ENCODE peak calls at places on chromosomes 1 and 21, in nine cellular contexts. Q is GM12878, B is mesenchymal stem cell, L is GM23338, H is mammary epithelial cell, E is A549, S is neural progenitor cell, T is astrocyte, M is endothelial cell of umbilical vein. G is an unnamed sample.

GRCh38 chr1:105608713-105609112 is 1447.8 kb upstream of the PRMT6 start:
- DNase-seq in H (no peak), M (no peak), S (no peak), B (peak), L (peak), Q (no peak), E (no peak), T (no peak), G (no peak)

GRCh38 chr1:44031900-44032817 is 897 bp upstream of the SLC6A9 start:
- DNase-seq in T (no peak), H (peak), Q (no peak), L (peak), S (no peak), B (no peak), E (no peak), M (no peak), G (peak)

GRCh38 chr1:42173961-42174715 is 9.6 kb upstream of the GUCA2A start:
- DNase-seq in M (no peak), S (no peak), T (peak), L (no peak), E (no peak), H (peak), B (no peak), Q (no peak), G (peak)

GRCh38 chr1:34885405-34886247 is 26.1 kb upstream of the SMIM12 start:
- DNase-seq in L (peak), B (peak), S (peak), E (peak), M (peak), Q (no peak), H (no peak), T (peak), G (peak)

GRCh38 chr1:115807723-115808122 is 33.2 kb downstream of the NHLH2 start:
- DNase-seq in H (peak), S (peak), T (peak), M (peak), B (peak), Q (peak), L (peak), E (peak), G (no peak)

GRCh38 chr1:71650126-71650525 is 569.3 kb upstream of the ZRANB2 start:
- DNase-seq in Q (no peak), B (no peak), S (no peak), L (no peak), E (no peak), T (no peak), M (no peak), H (no peak), G (no peak)

GRCh38 chr1:63873751-63874150 is 99.9 kb downstream of the ROR1 start:
- DNase-seq in B (peak), S (no peak), Q (no peak), M (peak), L (no peak), T (peak), H (peak), E (no peak), G (peak)

GRCh38 chr1:213138892-213139291 is 87.9 kb downstream of the RPS6KC1 start:
- DNase-seq in S (no peak), T (peak), M (no peak), L (no peak), E (no peak), Q (no peak), B (peak), H (no peak), G (no peak)

GRCh38 chr1:8925406-8925805 is 20.3 kb upstream of the CA6 start:
- DNase-seq in H (no peak), Q (no peak), E (no peak), T (no peak), S (no peak), L (no peak), M (no peak), B (no peak), G (no peak)

GRCh38 chr1:157878059-157878458 is 36.5 kb upstream of the CD5L start:
- DNase-seq in Q (no peak), H (peak), B (peak), M (peak), S (peak), T (peak), L (peak), E (peak), G (no peak)

GRCh38 chr1:160194737-160195059 is 4.3 kb downstream of the CASQ1 start:
- DNase-seq in Q (no peak), S (no peak), E (no peak), L (no peak), T (no peak), H (no peak), B (no peak), M (no peak), G (no peak)

GRCh38 chr1:41440321-41441090 is 44.0 kb downstream of the EDN2 start:
- DNase-seq in T (no peak), S (no peak), L (no peak), H (no peak), M (no peak), E (no peak), Q (no peak), B (no peak), G (peak)

GRCh38 chr1:244354810-244355278 is 96.9 kb downstream of the ADSS2 start:
- DNase-seq in E (no peak), L (no peak), Q (no peak), M (no peak), S (no peak), H (no peak), B (no peak), T (peak), G (no peak)

GRCh38 chr1:71039666-71040262 is 7.9 kb downstream of the PTGER3 start:
- DNase-seq in M (no peak), Q (no peak), T (no peak), H (no peak), E (no peak), B (no peak), L (no peak), S (no peak), G (no peak)

GRCh38 chr1:116754203-116754977 is at the start of gene CD2:
- DNase-seq in M (no peak), T (no peak), E (no peak), Q (no peak), B (no peak), L (no peak), S (no peak), H (no peak), G (no peak)

GRCh38 chr1:156623946-156624813 is 5.0 kb downstream of the HAPLN2 start:
- DNase-seq in M (peak), L (peak), B (peak), S (peak), T (no peak), E (peak), Q (no peak), H (peak), G (peak)

GRCh38 chr1:78126506-78126905 is 80.7 kb downstream of the GIPC2 start:
- DNase-seq in B (no peak), M (no peak), E (no peak), T (peak), S (no peak), H (no peak), Q (no peak), L (no peak), G (peak)

GRCh38 chr1:165313906-165314305 is 42.6 kb downstream of the LMX1A start:
- DNase-seq in H (no peak), T (no peak), S (peak), B (no peak), E (no peak), L (peak), Q (no peak), M (no peak), G (no peak)

GRCh38 chr1:54460346-54460745 is 54.2 kb upstream of the SSBP3 start:
- DNase-seq in E (no peak), S (no peak), T (no peak), M (no peak), Q (no peak), L (no peak), H (no peak), B (no peak), G (no peak)

GRCh38 chr1:153649867-153650235 is 8.7 kb upstream of the SNAPIN start:
- DNase-seq in S (no peak), E (no peak), L (no peak), B (no peak), H (no peak), M (no peak), Q (no peak), T (no peak), G (no peak)

GRCh38 chr1:194045416-194045815 is 859.0 kb upstream of the B3GALT2 start:
- DNase-seq in B (peak), M (no peak), L (no peak), H (no peak), S (no peak), T (peak), E (no peak), Q (no peak), G (no peak)

GRCh38 chr1:59814180-59814900 is 409 bp upstream of the HOOK1 start:
- DNase-seq in E (peak), M (no peak), Q (peak), B (no peak), S (peak), L (peak), T (no peak), H (peak), G (peak)

GRCh38 chr1:85615536-85615935 is 35.0 kb downstream of the CCN1 start:
- DNase-seq in T (no peak), M (no peak), L (no peak), H (no peak), E (no peak), S (no peak), B (peak), Q (no peak), G (no peak)

GRCh38 chr1:87398644-87399043 is 70.0 kb downstream of the LMO4 start:
- DNase-seq in B (no peak), L (no peak), M (no peak), E (no peak), Q (no peak), H (peak), S (no peak), T (peak), G (peak)

GRCh38 chr1:109772658-109773202 is 9.0 kb upstream of the EPS8L3 start:
- DNase-seq in H (no peak), Q (no peak), L (no peak), S (no peak), T (no peak), E (no peak), M (no peak), B (no peak), G (no peak)

GRCh38 chr1:59028052-59028451 is 244.2 kb upstream of the JUN start:
- DNase-seq in H (no peak), S (no peak), T (no peak), L (no peak), E (no peak), M (no peak), Q (no peak), B (no peak), G (no peak)

GRCh38 chr21:45724994-45725843 is 81.7 kb downstream of the PCBP3 start:
- DNase-seq in S (no peak), B (no peak), M (no peak), L (no peak), T (no peak), E (no peak), H (no peak), Q (no peak), G (no peak)

GRCh38 chr1:82586473-82586872 is 785.7 kb downstream of the ADGRL2 start:
- DNase-seq in E (no peak), H (no peak), Q (no peak), S (no peak), M (no peak), L (no peak), T (no peak), B (no peak), G (no peak)

GRCh38 chr1:52288286-52288685 is 77.7 kb downstream of the CC2D1B start:
- DNase-seq in L (no peak), T (peak), E (no peak), Q (no peak), M (no peak), B (peak), S (no peak), H (no peak), G (peak)

GRCh38 chr1:111099289-111099688 is 40.6 kb downstream of the DRAM2 start:
- DNase-seq in E (no peak), S (no peak), M (peak), Q (no peak), L (no peak), B (no peak), H (no peak), T (no peak), G (no peak)

GRCh38 chr1:11847667-11848445 is at the start of gene NPPA:
- DNase-seq in E (no peak), B (no peak), L (no peak), Q (no peak), H (no peak), S (no peak), M (no peak), T (no peak), G (no peak)

GRCh38 chr1:76247261-76247852 is 172.8 kb downstream of the ST6GALNAC3 start:
- DNase-seq in H (no peak), B (no peak), S (peak), T (no peak), L (peak), Q (no peak), M (no peak), E (no peak), G (no peak)

GRCh38 chr21:41751621-41752020 is 15.2 kb downstream of the RIPK4 start:
- DNase-seq in E (no peak), H (peak), T (no peak), S (no peak), Q (no peak), M (no peak), L (no peak), B (no peak), G (no peak)

GRCh38 chr21:25732091-25732760 is 2.5 kb downstream of the ATP5PF start:
- DNase-seq in H (no peak), T (no peak), E (no peak), B (peak), S (no peak), L (no peak), Q (no peak), M (no peak), G (no peak)

GRCh38 chr1:201349091-201349490 is 28.4 kb downstream of the TNNT2 start:
- DNase-seq in T (no peak), E (no peak), S (no peak), H (no peak), L (no peak), M (no peak), B (no peak), Q (no peak), G (no peak)

GRCh38 chr1:201351617-201352016 is 25.9 kb downstream of the TNNT2 start:
- DNase-seq in S (no peak), T (no peak), E (no peak), L (no peak), Q (no peak), H (no peak), B (no peak), M (no peak), G (no peak)

GRCh38 chr1:201350361-201350725 is 27.1 kb downstream of the TNNT2 start:
- DNase-seq in B (no peak), T (no peak), M (no peak), E (no peak), Q (no peak), L (no peak), S (no peak), H (no peak), G (no peak)

GRCh38 chr1:201353186-201353940 is 24.1 kb downstream of the TNNT2 start:
- DNase-seq in S (no peak), Q (no peak), B (no peak), T (no peak), L (peak), M (no peak), E (no peak), H (no peak), G (peak)

DNA sequence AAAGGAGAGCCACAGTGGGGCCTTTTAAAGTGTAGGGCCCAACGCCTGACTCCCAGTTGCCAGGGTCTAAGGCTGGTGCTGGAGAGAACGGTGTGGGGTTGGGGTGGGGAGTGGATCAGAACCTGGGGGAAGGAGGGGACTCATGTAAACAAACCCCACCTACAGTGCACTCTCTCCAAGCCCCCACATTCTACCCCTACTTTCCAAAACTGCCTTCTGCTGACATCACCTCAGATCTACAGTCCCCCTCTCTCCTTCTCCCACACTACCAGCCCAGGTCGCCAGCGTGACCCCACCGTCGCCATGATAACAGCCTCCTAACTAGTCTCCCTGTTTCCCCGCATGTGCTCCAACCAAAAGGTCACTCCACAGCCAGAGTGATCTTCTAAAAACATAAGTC is 26.6 kb downstream of the TNNT2 start:
- DNase-seq in H (no peak), T (no peak), S (no peak), L (no peak), E (no peak), B (no peak), M (no peak), Q (no peak), G (no peak)
- H3K4me2 ChIP-seq in H (no peak), T (no peak), S (no peak), L (no peak), E (no peak), B (no peak), M (no peak), Q (no peak), G (no peak)

GRCh38 chr1:175071544-175071943 is 3.9 kb downstream of the TNN start:
- DNase-seq in E (no peak), M (no peak), T (no peak), S (no peak), Q (no peak), L (no peak), B (no peak), H (no peak), G (no peak)

GRCh38 chr1:175073054-175073453 is 5.4 kb downstream of the TNN start:
- DNase-seq in Q (no peak), T (no peak), M (no peak), S (no peak), E (no peak), L (no peak), H (no peak), B (peak), G (no peak)

GRCh38 chr1:175073633-175074032 is 6.0 kb downstream of the TNN start:
- DNase-seq in M (no peak), S (no peak), E (no peak), T (no peak), H (no peak), L (peak), B (no peak), Q (no peak), G (no peak)

GRCh38 chr1:175070818-175071217 is 3.2 kb downstream of the TNN start:
- DNase-seq in Q (no peak), H (no peak), B (no peak), L (no peak), E (no peak), T (no peak), S (no peak), M (no peak), G (no peak)

GRCh38 chr1:175072131-175072941 is 4.7 kb downstream of the TNN start:
- DNase-seq in H (peak), E (no peak), M (peak), B (peak), Q (no peak), S (peak), L (peak), T (peak), G (no peak)
- H3K4me2 ChIP-seq in H (no peak), E (no peak), M (no peak), B (no peak), Q (peak), S (no peak), L (peak), T (peak), G (peak)

GRCh38 chr1:23450894-23451293 is 26.3 kb upstream of the TCEA3 start:
- DNase-seq in S (no peak), Q (no peak), T (no peak), L (no peak), M (no peak), B (no peak), E (no peak), H (no peak), G (no peak)
- H3K4me2 ChIP-seq in S (no peak), Q (no peak), T (no peak), L (no peak), M (no peak), B (no peak), E (no peak), H (no peak), G (no peak)

DNA sequence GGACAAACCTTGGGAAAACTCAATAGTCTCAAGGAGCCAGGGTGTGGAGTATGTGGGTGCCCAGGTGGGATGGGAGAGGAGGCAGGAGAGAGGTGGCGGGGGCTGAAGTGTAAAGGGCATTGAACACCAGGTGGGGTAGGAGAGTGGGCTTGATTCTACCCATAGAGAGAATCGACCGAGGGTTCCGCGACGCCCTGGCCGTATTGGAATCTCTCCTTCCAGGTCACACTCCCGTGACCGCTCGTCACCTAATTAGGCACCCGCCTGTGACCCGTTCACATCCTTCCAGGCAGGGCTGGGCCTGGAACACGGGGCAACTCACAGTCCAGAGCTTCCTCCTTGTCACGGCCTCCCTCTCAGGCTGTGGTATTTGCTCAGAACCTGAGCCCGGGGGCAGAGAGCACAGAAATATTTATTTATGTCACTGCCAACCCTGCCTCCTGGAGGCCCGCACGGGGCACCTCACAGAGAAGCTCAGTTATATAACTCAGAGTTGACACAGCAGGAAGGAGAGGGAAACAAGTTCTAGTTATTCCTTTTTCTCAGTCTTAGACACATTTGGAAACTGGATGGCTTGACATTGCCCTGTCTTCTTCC is 12.0 kb downstream of the NCMAP start:
- DNase-seq in T (no peak), H (peak), S (peak), B (no peak), L (peak), M (no peak), Q (no peak), E (peak), G (no peak)
- H3K4me2 ChIP-seq in T (no peak), H (no peak), S (no peak), B (no peak), L (no peak), M (no peak), Q (no peak), E (peak), G (no peak)

GRCh38 chr1:33082575-33083112 is 1.7 kb downstream of the AZIN2 start:
- DNase-seq in L (no peak), B (peak), S (no peak), E (no peak), Q (no peak), H (no peak), T (no peak), M (no peak), G (peak)
- H3K4me2 ChIP-seq in L (peak), B (peak), S (peak), E (no peak), Q (no peak), H (no peak), T (peak), M (no peak), G (peak)

GRCh38 chr1:39214021-39214713 is 9.7 kb downstream of the MACF1 start:
- DNase-seq in H (peak), E (no peak), B (peak), L (peak), M (peak), S (peak), Q (no peak), T (peak), G (peak)
- H3K4me2 ChIP-seq in H (peak), E (peak), B (no peak), L (peak), M (no peak), S (peak), Q (peak), T (peak), G (peak)

GRCh38 chr1:207918016-207918415 is 7.1 kb upstream of the CD34 start:
- DNase-seq in S (peak), B (no peak), L (no peak), T (no peak), E (no peak), M (peak), H (no peak), Q (no peak), G (no peak)

GRCh38 chr1:207920481-207921050 is 9.6 kb upstream of the CD34 start:
- DNase-seq in Q (no peak), M (no peak), E (no peak), T (no peak), L (no peak), B (no peak), S (no peak), H (no peak), G (no peak)

GRCh38 chr1:207919523-207920210 is 8.7 kb upstream of the CD34 start:
- DNase-seq in B (no peak), S (no peak), H (no peak), L (no peak), T (no peak), Q (no peak), M (peak), E (no peak), G (no peak)

GRCh38 chr1:207917086-207917485 is 6.2 kb upstream of the CD34 start:
- DNase-seq in L (no peak), H (no peak), M (no peak), T (no peak), E (no peak), Q (no peak), B (no peak), S (no peak), G (no peak)

DNA sequence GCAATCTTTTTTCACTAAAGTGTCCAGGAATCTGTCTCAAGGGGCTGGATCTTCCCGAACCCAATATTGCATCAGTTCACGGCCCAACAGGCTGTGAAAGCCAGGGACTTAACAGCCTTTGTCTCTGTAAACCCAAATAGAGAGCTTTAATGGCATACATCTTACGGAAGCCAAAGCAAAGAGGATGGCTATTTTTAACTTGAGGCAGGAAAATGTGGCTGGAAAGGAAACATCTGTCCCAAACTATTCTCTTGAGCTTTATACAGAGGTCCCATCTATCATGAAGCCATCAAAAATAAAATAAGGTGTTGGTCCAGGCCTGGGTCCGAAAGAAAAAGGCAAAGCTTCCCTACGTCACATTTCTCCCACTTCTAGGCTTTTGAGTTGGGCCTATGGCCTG is 7.6 kb upstream of the CD34 start:
- DNase-seq in T (no peak), E (no peak), S (peak), B (no peak), Q (no peak), M (peak), L (no peak), H (no peak), G (no peak)
- H3K4me2 ChIP-seq in T (no peak), E (no peak), S (peak), B (no peak), Q (no peak), M (no peak), L (no peak), H (no peak), G (no peak)

GRCh38 chr1:108142773-108143394 is 57.3 kb downstream of the SLC25A24 start:
- DNase-seq in S (no peak), H (peak), T (no peak), E (no peak), M (peak), L (no peak), Q (no peak), B (no peak), G (no peak)
- H3K4me2 ChIP-seq in S (no peak), H (no peak), T (peak), E (no peak), M (no peak), L (no peak), Q (no peak), B (no peak), G (no peak)